ENCODE peak calls at places on chromosome 1, in eight cellular contexts. N, A, M, U, L, I, P and G are unnamed samples.

GRCh38 chr1:54347955-54348699 is 58.1 kb downstream of the SSBP3 start:
- DNase-seq in M (no peak), N (no peak), I (peak), L (no peak), A (no peak), U (no peak), P (no peak), G (no peak)

GRCh38 chr1:213987876-213988638 is at the start of gene PROX1:
- DNase-seq in N (peak), L (peak), P (peak), U (peak), A (peak), M (peak), I (peak), G (peak)

GRCh38 chr1:229108598-229109201 is 162.2 kb upstream of the RAB4A start:
- DNase-seq in L (no peak), I (peak), A (no peak), U (no peak), M (no peak), P (no peak), N (peak), G (no peak)

GRCh38 chr1:184791199-184791935 is 36.7 kb upstream of the EDEM3 start:
- DNase-seq in U (no peak), P (no peak), N (no peak), A (no peak), L (no peak), M (no peak), I (no peak), G (no peak)

GRCh38 chr1:229155472-229155871 is 115.4 kb upstream of the RAB4A start:
- DNase-seq in L (peak), U (no peak), I (no peak), N (peak), P (no peak), M (peak), A (peak), G (no peak)

GRCh38 chr1:154777151-154777550 is 92.9 kb downstream of the KCNN3 start:
- DNase-seq in U (no peak), M (no peak), N (no peak), I (no peak), L (no peak), P (peak), A (no peak), G (no peak)

GRCh38 chr1:226534098-226534497 is 14.5 kb upstream of the STUM start:
- DNase-seq in M (no peak), P (no peak), N (no peak), A (no peak), I (no peak), L (no peak), U (no peak), G (no peak)

GRCh38 chr1:192053661-192054060 is 104.6 kb upstream of the RGS18 start:
- DNase-seq in M (no peak), L (no peak), N (no peak), U (no peak), A (no peak), P (no peak), I (no peak), G (no peak)

GRCh38 chr1:15736035-15736665 is at the start of gene SLC25A34:
- DNase-seq in M (no peak), A (peak), P (peak), I (peak), L (no peak), N (peak), U (no peak), G (no peak)

GRCh38 chr1:198157847-198158765 is 1.3 kb downstream of the NEK7 start:
- DNase-seq in M (no peak), L (no peak), A (no peak), I (no peak), N (peak), P (no peak), U (no peak), G (no peak)

GRCh38 chr1:192589813-192590212 is 14.2 kb downstream of the RGS1 start:
- DNase-seq in I (no peak), P (no peak), M (no peak), U (no peak), A (no peak), N (no peak), L (no peak), G (no peak)

GRCh38 chr1:234748066-234748465 is 138.1 kb upstream of the IRF2BP2 start:
- DNase-seq in A (no peak), M (no peak), P (no peak), L (no peak), U (no peak), N (no peak), I (no peak), G (no peak)

GRCh38 chr1:184567016-184567415 is 180.2 kb downstream of the C1orf21 start:
- DNase-seq in M (no peak), A (no peak), N (no peak), P (no peak), L (no peak), U (no peak), I (no peak), G (no peak)

GRCh38 chr1:47182681-47183235 is 7.1 kb downstream of the PDZK1IP1 start:
- DNase-seq in L (no peak), N (no peak), A (no peak), I (no peak), U (no peak), P (no peak), M (no peak), G (no peak)

GRCh38 chr1:201190624-201191051 is at the start of gene IGFN1:
- DNase-seq in L (no peak), P (no peak), A (peak), I (no peak), M (no peak), U (no peak), N (no peak), G (no peak)

GRCh38 chr1:81345110-81345509 is 455.6 kb upstream of the ADGRL2 start:
- DNase-seq in U (no peak), I (no peak), L (no peak), N (no peak), A (no peak), P (no peak), M (no peak), G (no peak)

GRCh38 chr1:29812397-29813135 is 576.2 kb downstream of the PTPRU start:
- DNase-seq in L (no peak), P (no peak), I (no peak), A (no peak), M (no peak), U (no peak), N (no peak), G (no peak)

GRCh38 chr1:53557369-53557768 is 98.2 kb downstream of the DMRTB1 start:
- DNase-seq in N (no peak), L (no peak), A (no peak), P (no peak), U (no peak), I (peak), M (no peak), G (no peak)

GRCh38 chr1:203632941-203633340 is 6.3 kb downstream of the ATP2B4 start:
- DNase-seq in M (no peak), I (no peak), N (no peak), A (no peak), L (no peak), U (no peak), P (no peak), G (no peak)

GRCh38 chr1:37513795-37514349 is 694 bp downstream of the MEAF6 start:
- DNase-seq in U (peak), P (peak), M (peak), L (peak), I (peak), N (no peak), A (no peak), G (peak)

GRCh38 chr1:6038603-6039002 is 7.1 kb upstream of the KCNAB2 start:
- DNase-seq in P (no peak), I (no peak), N (no peak), M (no peak), L (no peak), U (no peak), A (no peak), G (no peak)

GRCh38 chr1:33370286-33370685 is 49.4 kb upstream of the A3GALT2 start:
- DNase-seq in P (peak), M (no peak), A (peak), L (no peak), I (no peak), N (no peak), U (no peak), G (no peak)